ENCODE peak calls at places on chromosomes 11 and 22, in ten cellular contexts. S is stimulated activated naive CD8-positive, alpha-beta T cell treated with anti-CD3 and anti-CD28 coated beads, Interleukin-15, amount 100 ng/mL, for 72 hours; K is iPS-NIHi11; E is T-helper 17 cell; C is epithelial cell of esophagus; B is NCI-H2029; A is NCI-H82; Z is aorta; Q is hypothalamus; Y is B cell. X is an unnamed sample.
A peak's percentile ranks its signal among the peaks of the same experiment; 100 is the strongest.

GRCh38 chr11:72263363-72263762 is 19.4 kb upstream of the PHOX2A start:
- DNase-seq in B (no peak), Q (no peak), Y (no peak), K (no peak), E (no peak), Z (no peak), C (peak; percentile 67), S (no peak), A (peak; percentile 32), X (peak; percentile 32)

GRCh38 chr11:75383246-75383645 is 16.1 kb upstream of the RPS3 start:
- DNase-seq in Z (no peak), Y (no peak), S (no peak), B (no peak), E (no peak), A (peak; percentile 28), Q (no peak), K (peak; percentile 75), C (no peak), X (no peak)

GRCh38 chr22:30878516-30879365 is 89.8 kb downstream of the MORC2 start:
- DNase-seq in Y (no peak), A (peak; percentile 33), C (no peak), K (no peak), E (no peak), B (no peak), S (no peak), Q (no peak), Z (peak; percentile 73), X (no peak)

GRCh38 chr11:122679441-122679840 is 23.9 kb downstream of the UBASH3B start:
- DNase-seq in Q (no peak), S (no peak), E (no peak), Z (no peak), C (no peak), K (no peak), B (no peak), Y (no peak), A (no peak), X (no peak)

GRCh38 chr22:49853981-49854791 is 542 bp downstream of the ZBED4 start:
- DNase-seq in K (peak; percentile 74), B (no peak), C (peak; percentile 35), Y (peak; percentile 53), Q (no peak), E (no peak), S (peak; percentile 29), A (peak; percentile 37), Z (peak; percentile 79), X (peak; percentile 46)

GRCh38 chr11:101407324-101407723 is 176.5 kb downstream of the TRPC6 start:
- DNase-seq in S (no peak), K (no peak), A (no peak), Z (no peak), E (no peak), C (no peak), Y (no peak), B (no peak), Q (no peak), X (no peak)

GRCh38 chr11:21142007-21142406 is 472.6 kb downstream of the NELL1 start:
- DNase-seq in E (no peak), S (no peak), Q (no peak), C (peak; percentile 33), A (peak; percentile 59), B (no peak), Z (no peak), Y (no peak), K (peak; percentile 25), X (peak; percentile 40)

GRCh38 chr11:291281-292210 is 2.6 kb downstream of the PGGHG start:
- DNase-seq in Z (peak; percentile 74), E (no peak), S (no peak), Y (no peak), Q (no peak), K (no peak), B (no peak), A (no peak), C (no peak), X (no peak)

GRCh38 chr22:47848384-47848920 is 1086.0 kb downstream of the TBC1D22A start:
- DNase-seq in A (no peak), Q (no peak), S (no peak), K (no peak), E (no peak), Z (no peak), C (no peak), Y (no peak), B (no peak), X (no peak)

GRCh38 chr11:96356837-96357236 is 13.8 kb upstream of the MAML2 start:
- DNase-seq in E (no peak), S (no peak), B (no peak), Q (no peak), A (no peak), Y (no peak), C (no peak), K (no peak), Z (no peak), X (no peak)

GRCh38 chr11:28966951-28967350 is 858.8 kb downstream of the METTL15 start:
- DNase-seq in S (no peak), C (peak; percentile 50), K (no peak), B (no peak), E (no peak), Z (no peak), Y (no peak), A (no peak), Q (no peak), X (peak; percentile 69)

GRCh38 chr22:31947296-31947695 is 3.0 kb downstream of the YWHAH start:
- DNase-seq in K (no peak), Q (no peak), S (no peak), C (peak; percentile 70), E (no peak), A (no peak), Y (peak; percentile 66), B (no peak), Z (no peak), X (peak; percentile 49)

GRCh38 chr11:793556-793955 is 3.7 kb upstream of the CEND1 start:
- DNase-seq in A (no peak), K (no peak), S (no peak), Y (no peak), B (no peak), Z (no peak), C (no peak), Q (no peak), E (no peak), X (no peak)

GRCh38 chr11:36195496-36196346 is 93.5 kb downstream of the COMMD9 start:
- DNase-seq in Y (no peak), C (no peak), B (no peak), K (no peak), S (no peak), Z (no peak), Q (no peak), A (no peak), E (no peak), X (no peak)

GRCh38 chr11:2933376-2934056 is 4.3 kb upstream of the PHLDA2 start:
- DNase-seq in Y (peak; percentile 39), E (peak; percentile 38), Z (peak; percentile 95), C (peak; percentile 99), A (no peak), K (peak; percentile 57), Q (no peak), S (no peak), B (peak; percentile 92), X (peak; percentile 95)

GRCh38 chr22:36328635-36329216 is 59.0 kb downstream of the MYH9 start:
- DNase-seq in Y (peak; percentile 59), C (peak; percentile 91), Z (peak; percentile 91), K (no peak), Q (no peak), E (peak; percentile 27), A (no peak), B (no peak), S (no peak), X (peak; percentile 98)

GRCh38 chr11:1745701-1746320 is 4.6 kb downstream of the IFITM10 start:
- DNase-seq in S (no peak), E (no peak), Z (peak; percentile 25), K (no peak), C (no peak), Q (no peak), Y (no peak), B (no peak), A (no peak), X (no peak)

GRCh38 chr11:125373426-125374391 is 122.4 kb downstream of the FEZ1 start:
- DNase-seq in B (no peak), E (no peak), A (peak; percentile 26), Z (no peak), S (no peak), K (no peak), C (no peak), Y (no peak), Q (no peak), X (no peak)

GRCh38 chr22:46998346-46998745 is 235.9 kb downstream of the TBC1D22A start:
- DNase-seq in Q (no peak), S (no peak), K (no peak), B (no peak), Y (no peak), A (no peak), E (no peak), Z (no peak), C (no peak), X (no peak)

GRCh38 chr11:112828433-112828832 is 132.8 kb upstream of the NCAM1 start:
- DNase-seq in C (no peak), Z (no peak), K (no peak), A (no peak), B (peak; percentile 20), Q (no peak), S (no peak), Y (no peak), E (no peak), X (no peak)

GRCh38 chr22:49667236-49667635 is 160.4 kb downstream of the BRD1 start:
- DNase-seq in C (no peak), Y (peak; percentile 47), Q (no peak), E (no peak), A (no peak), B (no peak), Z (no peak), K (no peak), S (no peak), X (no peak)

GRCh38 chr11:57155838-57156583 is 25.7 kb upstream of the LRRC55 start:
- DNase-seq in E (no peak), A (no peak), Q (no peak), K (peak; percentile 35), B (no peak), Z (no peak), C (peak; percentile 27), Y (no peak), S (no peak), X (no peak)

GRCh38 chr11:129657866-129658557 is 157.6 kb upstream of the TMEM45B start:
- DNase-seq in Y (no peak), A (no peak), K (no peak), B (no peak), Q (no peak), C (no peak), S (no peak), E (no peak), Z (no peak), X (no peak)

GRCh38 chr22:25212337-25212736 is 7.1 kb upstream of the CRYBB2 start:
- DNase-seq in E (no peak), Y (no peak), K (no peak), Z (no peak), Q (no peak), A (no peak), B (no peak), C (no peak), S (no peak), X (no peak)

GRCh38 chr11:36726420-36726819 is 128.4 kb upstream of the RAG2 start:
- DNase-seq in E (no peak), C (no peak), S (no peak), Q (no peak), A (no peak), K (no peak), B (no peak), Z (no peak), Y (no peak), X (no peak)

GRCh38 chr11:64900263-64900678 is 16.7 kb downstream of the ATG2A start:
- DNase-seq in B (no peak), E (peak; percentile 73), Y (no peak), A (no peak), S (peak; percentile 54), Z (no peak), K (no peak), Q (no peak), C (peak; percentile 89), X (peak; percentile 25)

GRCh38 chr11:68077617-68078592 is 39.1 kb downstream of the TCIRG1 start:
- DNase-seq in A (no peak), Q (no peak), S (no peak), Z (no peak), K (no peak), E (no peak), Y (peak; percentile 15), B (no peak), C (peak; percentile 25), X (no peak)

GRCh38 chr22:37601540-37602442 is 6.8 kb upstream of the GGA1 start:
- DNase-seq in Z (no peak), A (peak; percentile 82), C (peak; percentile 85), E (no peak), Q (no peak), K (peak; percentile 86), S (no peak), Y (no peak), B (peak; percentile 94), X (peak; percentile 89)

X was measured in kidney tubule cell.